ENCODE peak calls at places on chromosome 7, in five cellular contexts. B, K, H, C and D are unnamed samples.
A peak's percentile ranks its signal among the peaks of the same experiment; 100 is the strongest.

GRCh38 chr7:913736-914520 is 37.6 kb downstream of the GET4 start:
- DNase-seq in B (no peak), K (no peak), H (no peak), C (no peak), D (peak; percentile 64)

GRCh38 chr7:104978460-104978859 is 35.5 kb upstream of the KMT2E start:
- DNase-seq in B (peak; percentile 44), K (no peak), H (no peak), C (peak; percentile 67), D (no peak)

GRCh38 chr7:142874409-142874808 is 11.1 kb downstream of the TRPV6 start:
- DNase-seq in B (no peak), K (no peak), H (no peak), C (no peak), D (no peak)

GRCh38 chr7:4479367-4480039 is 202.6 kb upstream of the FOXK1 start:
- DNase-seq in B (peak; percentile 15), K (peak; percentile 19), H (no peak), C (peak; percentile 31), D (peak; percentile 72)

GRCh38 chr7:93011351-93012294 is 106.2 kb downstream of the SAMD9 start:
- DNase-seq in B (peak; percentile 91), K (peak; percentile 29), H (no peak), C (peak; percentile 99), D (peak; percentile 63)

GRCh38 chr7:19146699-19147098 is 1.5 kb upstream of the FERD3L start:
- DNase-seq in B (peak; percentile 60), K (peak; percentile 6), H (no peak), C (peak; percentile 51), D (peak; percentile 53)

GRCh38 chr7:35805876-35806275 is 5.0 kb downstream of the SEPTIN7 start:
- DNase-seq in B (peak; percentile 40), K (no peak), H (no peak), C (peak; percentile 30), D (peak; percentile 20)

GRCh38 chr7:24922099-24922773 is 57.7 kb downstream of the OSBPL3 start:
- DNase-seq in B (no peak), K (no peak), H (no peak), C (peak; percentile 85), D (no peak)

GRCh38 chr7:83859827-83860226 is 210.9 kb upstream of the SEMA3E start:
- DNase-seq in B (no peak), K (no peak), H (no peak), C (no peak), D (no peak)

GRCh38 chr7:2474224-2474623 is 2.0 kb downstream of the GRIFIN start:
- DNase-seq in B (no peak), K (no peak), H (no peak), C (no peak), D (no peak)

GRCh38 chr7:47568569-47568968 is 13.3 kb downstream of the TNS3 start:
- DNase-seq in B (no peak), K (no peak), H (no peak), C (no peak), D (no peak)

GRCh38 chr7:135914346-135914745 is 62.8 kb downstream of the MTPN start:
- DNase-seq in B (no peak), K (no peak), H (no peak), C (no peak), D (no peak)

GRCh38 chr7:76364198-76364584 is 5.4 kb upstream of the YWHAG start:
- DNase-seq in B (peak; percentile 78), K (peak; percentile 44), H (no peak), C (peak; percentile 88), D (peak; percentile 67)

GRCh38 chr7:116167177-116167576 is 43.2 kb upstream of the TES start:
- DNase-seq in B (no peak), K (no peak), H (no peak), C (no peak), D (no peak)

GRCh38 chr7:103735377-103735776 is 254.1 kb downstream of the RELN start:
- DNase-seq in B (peak; percentile 20), K (no peak), H (no peak), C (peak; percentile 63), D (peak; percentile 4)

GRCh38 chr7:19139706-19140327 is 5.4 kb downstream of the FERD3L start:
- DNase-seq in B (no peak), K (no peak), H (no peak), C (no peak), D (no peak)